ENCODE peak calls at places on chromosome 1, in ten cellular contexts. One of them, this sample, is unnamed.

GRCh38 chr1:163337631-163338030 is 15.9 kb downstream of the NUF2 start:
- DNase-seq in CD8-positive, alpha-beta memory T cell: no peak
- DNase-seq in mesothelial cell of epicardium: no peak
- DNase-seq in fibroblast of gingiva: no peak
- DNase-seq in GM23338: no peak
- DNase-seq in NCI-H2171 treated with DMSO at 0.1 percent for 48 hours: no peak
- DNase-seq in memory B cell: no peak
- DNase-seq in IMR-90: peak; percentile 80
- DNase-seq in EL: peak; percentile 66
- DNase-seq in NCI-H1105: no peak
- DNase-seq in this sample: peak; percentile 6

GRCh38 chr1:110524311-110525249 is 5.6 kb upstream of the KCNA10 start:
- DNase-seq in mesothelial cell of epicardium: peak; percentile 55
- DNase-seq in GM23338: peak; percentile 86
- DNase-seq in CD8-positive, alpha-beta memory T cell: peak; percentile 32
- DNase-seq in IMR-90: peak; percentile 30
- DNase-seq in memory B cell: peak; percentile 30
- DNase-seq in NCI-H1105: peak; percentile 59
- DNase-seq in NCI-H2171 treated with DMSO at 0.1 percent for 48 hours: peak; percentile 79
- DNase-seq in fibroblast of gingiva: no peak
- DNase-seq in EL: peak; percentile 38
- DNase-seq in this sample: peak; percentile 28

GRCh38 chr1:214791961-214792360 is 189.0 kb downstream of the CENPF start:
- DNase-seq in GM23338: no peak
- DNase-seq in IMR-90: peak; percentile 50
- DNase-seq in memory B cell: no peak
- DNase-seq in NCI-H2171 treated with DMSO at 0.1 percent for 48 hours: no peak
- DNase-seq in mesothelial cell of epicardium: no peak
- DNase-seq in EL: peak; percentile 29
- DNase-seq in NCI-H1105: no peak
- DNase-seq in CD8-positive, alpha-beta memory T cell: no peak
- DNase-seq in fibroblast of gingiva: no peak
- DNase-seq in this sample: peak; percentile 8

GRCh38 chr1:109514846-109515245 is 5.3 kb upstream of the AMIGO1 start:
- DNase-seq in NCI-H1105: no peak
- DNase-seq in CD8-positive, alpha-beta memory T cell: no peak
- DNase-seq in GM23338: no peak
- DNase-seq in EL: no peak
- DNase-seq in NCI-H2171 treated with DMSO at 0.1 percent for 48 hours: no peak
- DNase-seq in mesothelial cell of epicardium: no peak
- DNase-seq in memory B cell: no peak
- DNase-seq in IMR-90: no peak
- DNase-seq in fibroblast of gingiva: no peak
- DNase-seq in this sample: no peak

GRCh38 chr1:161382214-161383019 is 14.7 kb upstream of the CFAP126 start:
- DNase-seq in fibroblast of gingiva: peak; percentile 54
- DNase-seq in NCI-H2171 treated with DMSO at 0.1 percent for 48 hours: peak; percentile 71
- DNase-seq in CD8-positive, alpha-beta memory T cell: peak; percentile 37
- DNase-seq in memory B cell: peak; percentile 34
- DNase-seq in IMR-90: peak; percentile 81
- DNase-seq in mesothelial cell of epicardium: no peak
- DNase-seq in GM23338: peak; percentile 81
- DNase-seq in NCI-H1105: peak; percentile 54
- DNase-seq in EL: peak; percentile 65
- DNase-seq in this sample: peak; percentile 78

GRCh38 chr1:79981483-79981882 is 975.0 kb upstream of the ADGRL4 start:
- DNase-seq in EL: no peak
- DNase-seq in IMR-90: no peak
- DNase-seq in CD8-positive, alpha-beta memory T cell: no peak
- DNase-seq in NCI-H2171 treated with DMSO at 0.1 percent for 48 hours: no peak
- DNase-seq in mesothelial cell of epicardium: no peak
- DNase-seq in GM23338: no peak
- DNase-seq in NCI-H1105: no peak
- DNase-seq in fibroblast of gingiva: no peak
- DNase-seq in memory B cell: no peak
- DNase-seq in this sample: no peak

GRCh38 chr1:35111106-35111505 is 31.9 kb downstream of the ZMYM1 start:
- DNase-seq in IMR-90: peak; percentile 92
- DNase-seq in GM23338: no peak
- DNase-seq in NCI-H1105: no peak
- DNase-seq in mesothelial cell of epicardium: no peak
- DNase-seq in NCI-H2171 treated with DMSO at 0.1 percent for 48 hours: no peak
- DNase-seq in fibroblast of gingiva: peak; percentile 68
- DNase-seq in EL: peak; percentile 65
- DNase-seq in CD8-positive, alpha-beta memory T cell: no peak
- DNase-seq in memory B cell: no peak
- DNase-seq in this sample: peak; percentile 70

GRCh38 chr1:27342778-27343638 is 1.2 kb downstream of the SYTL1 start:
- DNase-seq in NCI-H2171 treated with DMSO at 0.1 percent for 48 hours: peak; percentile 62
- DNase-seq in CD8-positive, alpha-beta memory T cell: peak; percentile 88
- DNase-seq in IMR-90: no peak
- DNase-seq in GM23338: no peak
- DNase-seq in memory B cell: peak; percentile 50
- DNase-seq in mesothelial cell of epicardium: no peak
- DNase-seq in fibroblast of gingiva: no peak
- DNase-seq in EL: no peak
- DNase-seq in NCI-H1105: peak; percentile 75
- DNase-seq in this sample: no peak

GRCh38 chr1:173467426-173467825 is 9.7 kb upstream of the PRDX6 start:
- DNase-seq in CD8-positive, alpha-beta memory T cell: no peak
- DNase-seq in IMR-90: peak; percentile 84
- DNase-seq in NCI-H2171 treated with DMSO at 0.1 percent for 48 hours: no peak
- DNase-seq in GM23338: no peak
- DNase-seq in NCI-H1105: no peak
- DNase-seq in memory B cell: no peak
- DNase-seq in EL: peak; percentile 36
- DNase-seq in mesothelial cell of epicardium: no peak
- DNase-seq in fibroblast of gingiva: no peak
- DNase-seq in this sample: no peak

GRCh38 chr1:171743014-171743870 is 1.4 kb upstream of the VAMP4 start:
- DNase-seq in GM23338: no peak
- DNase-seq in IMR-90: peak; percentile 89
- DNase-seq in EL: peak; percentile 67
- DNase-seq in NCI-H2171 treated with DMSO at 0.1 percent for 48 hours: no peak
- DNase-seq in fibroblast of gingiva: peak; percentile 70
- DNase-seq in mesothelial cell of epicardium: no peak
- DNase-seq in memory B cell: no peak
- DNase-seq in CD8-positive, alpha-beta memory T cell: no peak
- DNase-seq in NCI-H1105: no peak
- DNase-seq in this sample: peak; percentile 77

GRCh38 chr1:109357673-109358072 is 40.0 kb downstream of the SORT1 start:
- DNase-seq in EL: no peak
- DNase-seq in memory B cell: no peak
- DNase-seq in GM23338: no peak
- DNase-seq in CD8-positive, alpha-beta memory T cell: no peak
- DNase-seq in IMR-90: peak; percentile 49
- DNase-seq in mesothelial cell of epicardium: no peak
- DNase-seq in NCI-H1105: peak; percentile 15
- DNase-seq in fibroblast of gingiva: no peak
- DNase-seq in NCI-H2171 treated with DMSO at 0.1 percent for 48 hours: peak; percentile 84
- DNase-seq in this sample: peak; percentile 54

GRCh38 chr1:3322440-3323020 is 131.9 kb upstream of the ARHGEF16 start:
- DNase-seq in IMR-90: no peak
- DNase-seq in fibroblast of gingiva: no peak
- DNase-seq in NCI-H2171 treated with DMSO at 0.1 percent for 48 hours: no peak
- DNase-seq in EL: no peak
- DNase-seq in mesothelial cell of epicardium: no peak
- DNase-seq in CD8-positive, alpha-beta memory T cell: no peak
- DNase-seq in memory B cell: no peak
- DNase-seq in GM23338: no peak
- DNase-seq in NCI-H1105: no peak
- DNase-seq in this sample: no peak

GRCh38 chr1:119702384-119702783 is 9.3 kb upstream of the PHGDH start:
- DNase-seq in EL: peak; percentile 85
- DNase-seq in mesothelial cell of epicardium: no peak
- DNase-seq in IMR-90: peak; percentile 83
- DNase-seq in fibroblast of gingiva: no peak
- DNase-seq in NCI-H2171 treated with DMSO at 0.1 percent for 48 hours: no peak
- DNase-seq in memory B cell: no peak
- DNase-seq in NCI-H1105: no peak
- DNase-seq in CD8-positive, alpha-beta memory T cell: no peak
- DNase-seq in GM23338: no peak
- DNase-seq in this sample: no peak

This sample was measured in mesenchymal stem cell.